ENCODE peak calls at places on chromosomes 7 and 10, in five cellular contexts. One of them, this sample, is unnamed. For H3K4me1, the result is how much of the 10 kb centered on the place peaks cover.

GRCh38 chr7:143284591-143285453 is at the start of gene TMEM139:
- DNase-seq in aorta: no peak
- DNase-seq in left ventricle myocardium inferior: no peak
- DNase-seq in NT2/D1: no peak
- DNase-seq in uterus: no peak
- DNase-seq in this sample: no peak

GRCh38 chr7:157527235-157527634 is 190.4 kb downstream of the DNAJB6 start:
- DNase-seq in uterus: no peak
- DNase-seq in NT2/D1: no peak
- DNase-seq in aorta: no peak
- DNase-seq in left ventricle myocardium inferior: no peak
- DNase-seq in this sample: no peak

GRCh38 chr7:28060371-28060950 is 120.1 kb downstream of the JAZF1 start:
- DNase-seq in left ventricle myocardium inferior: no peak
- DNase-seq in NT2/D1: no peak
- DNase-seq in aorta: no peak
- DNase-seq in uterus: no peak
- DNase-seq in this sample: no peak

GRCh38 chr7:39951156-39951942 is 1.3 kb downstream of the CDK13 start:
- DNase-seq in NT2/D1: peak
- DNase-seq in uterus: peak
- DNase-seq in left ventricle myocardium inferior: peak
- DNase-seq in aorta: peak
- DNase-seq in this sample: peak

GRCh38 chr7:23852135-23852534 is 142.1 kb downstream of the STK31 start:
- DNase-seq in NT2/D1: no peak
- DNase-seq in left ventricle myocardium inferior: no peak
- DNase-seq in aorta: no peak
- DNase-seq in uterus: no peak
- DNase-seq in this sample: no peak

GRCh38 chr7:21941570-21942224 is 4.0 kb downstream of the CDCA7L start:
- DNase-seq in left ventricle myocardium inferior: no peak
- DNase-seq in NT2/D1: no peak
- DNase-seq in uterus: no peak
- DNase-seq in aorta: no peak
- DNase-seq in this sample: no peak

GRCh38 chr7:151676759-151677158 is 157.1 kb upstream of the RHEB start:
- DNase-seq in left ventricle myocardium inferior: no peak
- DNase-seq in uterus: no peak
- DNase-seq in aorta: no peak
- DNase-seq in NT2/D1: no peak
- DNase-seq in this sample: no peak

GRCh38 chr10:114556236-114557122 is 101.6 kb downstream of the ABLIM1 start:
- DNase-seq in NT2/D1: no peak
- DNase-seq in uterus: no peak
- DNase-seq in aorta: no peak
- DNase-seq in left ventricle myocardium inferior: no peak
- DNase-seq in this sample: no peak

GRCh38 chr7:148419856-148420508 is 170.6 kb upstream of the C7orf33 start:
- DNase-seq in uterus: no peak
- DNase-seq in NT2/D1: no peak
- DNase-seq in aorta: no peak
- DNase-seq in left ventricle myocardium inferior: no peak
- DNase-seq in this sample: no peak

GRCh38 chr7:2738110-2738509 is 50.1 kb downstream of the AMZ1 start:
- DNase-seq in NT2/D1: no peak
- DNase-seq in left ventricle myocardium inferior: no peak
- DNase-seq in aorta: peak
- DNase-seq in uterus: peak
- DNase-seq in this sample: no peak

GRCh38 chr10:71996598-71997371 is 32.6 kb downstream of the CHST3 start:
- DNase-seq in uterus: no peak
- DNase-seq in aorta: no peak
- DNase-seq in NT2/D1: no peak
- DNase-seq in left ventricle myocardium inferior: no peak
- DNase-seq in this sample: no peak

GRCh38 chr10:60526024-60526585 is 136.4 kb upstream of the ANK3 start:
- DNase-seq in NT2/D1: no peak
- DNase-seq in aorta: no peak
- DNase-seq in left ventricle myocardium inferior: no peak
- DNase-seq in uterus: no peak
- DNase-seq in this sample: no peak

GRCh38 chr10:99633832-99634231 is 13.6 kb upstream of the SLC25A28 start:
- DNase-seq in aorta: no peak
- DNase-seq in NT2/D1: no peak
- DNase-seq in uterus: no peak
- DNase-seq in left ventricle myocardium inferior: no peak
- DNase-seq in this sample: no peak

GRCh38 chr7:50469181-50469580 is 19.0 kb upstream of the FIGNL1 start:
- DNase-seq in left ventricle myocardium inferior: no peak
- DNase-seq in NT2/D1: no peak
- DNase-seq in aorta: no peak
- DNase-seq in uterus: no peak
- DNase-seq in this sample: no peak

GRCh38 chr7:130632111-130632510 is 36.4 kb downstream of the COPG2 start:
- DNase-seq in NT2/D1: no peak
- DNase-seq in uterus: no peak
- DNase-seq in left ventricle myocardium inferior: no peak
- DNase-seq in aorta: no peak
- DNase-seq in this sample: no peak

GRCh38 chr7:45217358-45217757 is 59.8 kb downstream of the RAMP3 start:
- DNase-seq in NT2/D1: peak
- DNase-seq in aorta: no peak
- DNase-seq in left ventricle myocardium inferior: no peak
- DNase-seq in uterus: no peak
- DNase-seq in this sample: no peak

GRCh38 chr7:136958016-136958415 is 89.6 kb downstream of the CHRM2 start:
- DNase-seq in NT2/D1: no peak
- DNase-seq in uterus: no peak
- DNase-seq in aorta: no peak
- DNase-seq in left ventricle myocardium inferior: no peak
- DNase-seq in this sample: no peak

GRCh38 chr7:126778101-126778500 is 474.6 kb downstream of the GRM8 start:
- DNase-seq in NT2/D1: peak
- DNase-seq in uterus: no peak
- DNase-seq in aorta: no peak
- DNase-seq in left ventricle myocardium inferior: no peak
- DNase-seq in this sample: no peak

GRCh38 chr7:102287465-102288146 is 938 bp downstream of the SH2B2 start:
- DNase-seq in NT2/D1: no peak
- DNase-seq in left ventricle myocardium inferior: no peak
- DNase-seq in aorta: no peak
- DNase-seq in uterus: peak
- DNase-seq in this sample: no peak

GRCh38 chr7:120680986-120681385 is 177.0 kb downstream of the TSPAN12 start:
- DNase-seq in left ventricle myocardium inferior: no peak
- DNase-seq in aorta: no peak
- DNase-seq in uterus: no peak
- DNase-seq in NT2/D1: no peak
- DNase-seq in this sample: no peak

GRCh38 chr10:32958992-32959703 is 1.1 kb upstream of the ITGB1 start:
- DNase-seq in left ventricle myocardium inferior: no peak
- DNase-seq in aorta: no peak
- DNase-seq in uterus: no peak
- DNase-seq in NT2/D1: no peak
- DNase-seq in this sample: no peak

GRCh38 chr10:113751116-113751728 is at the start of gene PLEKHS1:
- DNase-seq in uterus: no peak
- DNase-seq in NT2/D1: no peak
- DNase-seq in aorta: no peak
- DNase-seq in left ventricle myocardium inferior: no peak
- DNase-seq in this sample: no peak

GRCh38 chr10:33735463-33735862 is 401.0 kb upstream of the NRP1 start:
- DNase-seq in aorta: no peak
- DNase-seq in uterus: no peak
- DNase-seq in left ventricle myocardium inferior: no peak
- DNase-seq in NT2/D1: no peak
- DNase-seq in this sample: no peak

GRCh38 chr10:1133495-1134045 is 77.4 kb downstream of the WDR37 start:
- DNase-seq in aorta: no peak
- DNase-seq in uterus: no peak
- DNase-seq in left ventricle myocardium inferior: no peak
- DNase-seq in NT2/D1: no peak
- DNase-seq in this sample: no peak

GRCh38 chr7:70355591-70356323 is 757.5 kb downstream of the AUTS2 start:
- DNase-seq in uterus: no peak
- DNase-seq in aorta: no peak
- DNase-seq in left ventricle myocardium inferior: no peak
- DNase-seq in NT2/D1: no peak
- DNase-seq in this sample: no peak

GRCh38 chr7:151017370-151017952 is 6.8 kb downstream of the ATG9B start:
- DNase-seq in left ventricle myocardium inferior: no peak
- DNase-seq in uterus: no peak
- DNase-seq in NT2/D1: no peak
- DNase-seq in aorta: no peak
- DNase-seq in this sample: no peak

GRCh38 chr10:36476399-36476798 is 649.0 kb upstream of the ANKRD30A start:
- DNase-seq in NT2/D1: no peak
- DNase-seq in uterus: no peak
- DNase-seq in left ventricle myocardium inferior: no peak
- DNase-seq in aorta: no peak
- DNase-seq in this sample: no peak

GRCh38 chr10:80541144-80541750 is 3.5 kb downstream of the SH2D4B start:
- DNase-seq in left ventricle myocardium inferior: peak
- DNase-seq in uterus: no peak
- DNase-seq in NT2/D1: no peak
- DNase-seq in aorta: no peak
- DNase-seq in this sample: no peak

GRCh38 chr10:110209926-110210662 is 2.7 kb downstream of the MXI1 start:
- DNase-seq in left ventricle myocardium inferior: peak
- DNase-seq in uterus: peak
- DNase-seq in NT2/D1: no peak
- DNase-seq in aorta: peak
- DNase-seq in this sample: peak

GRCh38 chr10:97117372-97117771 is 68.4 kb downstream of the SLIT1 start:
- DNase-seq in left ventricle myocardium inferior: no peak
- DNase-seq in aorta: no peak
- DNase-seq in NT2/D1: no peak
- DNase-seq in uterus: no peak
- DNase-seq in this sample: no peak

GRCh38 chr10:131870831-131871672 is 29.8 kb upstream of the PPP2R2D start:
- DNase-seq in left ventricle myocardium inferior: no peak
- DNase-seq in NT2/D1: no peak
- DNase-seq in aorta: no peak
- DNase-seq in uterus: no peak
- DNase-seq in this sample: no peak

GRCh38 chr7:34760271-34760670 is 102.3 kb downstream of the NPSR1 start:
- DNase-seq in uterus: no peak
- DNase-seq in aorta: no peak
- DNase-seq in NT2/D1: no peak
- DNase-seq in left ventricle myocardium inferior: no peak
- DNase-seq in this sample: no peak

GRCh38 chr7:5491251-5492044 is 67.8 kb upstream of the TNRC18 start:
- DNase-seq in uterus: no peak
- DNase-seq in aorta: no peak
- DNase-seq in left ventricle myocardium inferior: no peak
- DNase-seq in NT2/D1: no peak
- DNase-seq in this sample: no peak

GRCh38 chr7:143882020-143882610 is 19.9 kb downstream of the TCAF1 start:
- DNase-seq in uterus: peak
- DNase-seq in aorta: peak
- DNase-seq in NT2/D1: no peak
- DNase-seq in left ventricle myocardium inferior: peak
- DNase-seq in this sample: peak

DNA sequence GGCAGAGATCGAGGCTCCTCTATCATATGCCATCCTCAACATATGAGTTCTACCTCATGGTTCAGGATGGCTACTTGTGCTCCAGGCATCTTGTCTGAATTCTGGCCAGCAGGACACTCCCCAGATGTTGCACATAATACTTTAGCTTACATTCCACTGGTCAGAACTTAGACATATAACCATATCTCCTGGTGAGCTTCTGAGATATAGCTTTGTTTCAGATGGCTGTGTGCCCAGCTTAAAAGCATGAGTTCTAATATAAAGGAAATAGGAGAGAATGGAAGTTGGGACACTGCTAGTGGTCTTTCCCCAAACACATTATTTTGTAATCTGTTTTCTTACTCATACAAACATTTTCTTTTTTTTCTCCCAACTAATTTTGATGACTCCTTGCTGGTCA is 50.8 kb upstream of the IFRD1 start:
- DNase-seq in uterus: no peak
- DNase-seq in aorta: no peak
- DNase-seq in left ventricle myocardium inferior: no peak
- DNase-seq in NT2/D1: no peak
- DNase-seq in this sample: no peak
- H3K4me1 ChIP-seq in uterus: under half
- H3K4me1 ChIP-seq in aorta: under half
- H3K4me1 ChIP-seq in left ventricle myocardium inferior: under half
- H3K4me1 ChIP-seq in NT2/D1: under half
- H3K4me1 ChIP-seq in this sample: under half

GRCh38 chr7:8669501-8669851 is 236.1 kb downstream of the NXPH1 start:
- DNase-seq in aorta: no peak
- DNase-seq in left ventricle myocardium inferior: no peak
- DNase-seq in uterus: no peak
- DNase-seq in NT2/D1: no peak
- DNase-seq in this sample: no peak
- H3K4me3 ChIP-seq in aorta: no peak
- H3K4me3 ChIP-seq in left ventricle myocardium inferior: no peak
- H3K4me3 ChIP-seq in uterus: no peak
- H3K4me3 ChIP-seq in NT2/D1: no peak
- H3K4me3 ChIP-seq in this sample: no peak

GRCh38 chr10:4772202-4772570 is 53.8 kb upstream of the AKR1E2 start:
- DNase-seq in NT2/D1: no peak
- DNase-seq in uterus: no peak
- DNase-seq in left ventricle myocardium inferior: no peak
- DNase-seq in aorta: no peak
- DNase-seq in this sample: no peak
- H3K4me1 ChIP-seq in NT2/D1: under half
- H3K4me1 ChIP-seq in uterus: under half
- H3K4me1 ChIP-seq in left ventricle myocardium inferior: under half
- H3K4me1 ChIP-seq in aorta: under half
- H3K4me1 ChIP-seq in this sample: under half

DNA sequence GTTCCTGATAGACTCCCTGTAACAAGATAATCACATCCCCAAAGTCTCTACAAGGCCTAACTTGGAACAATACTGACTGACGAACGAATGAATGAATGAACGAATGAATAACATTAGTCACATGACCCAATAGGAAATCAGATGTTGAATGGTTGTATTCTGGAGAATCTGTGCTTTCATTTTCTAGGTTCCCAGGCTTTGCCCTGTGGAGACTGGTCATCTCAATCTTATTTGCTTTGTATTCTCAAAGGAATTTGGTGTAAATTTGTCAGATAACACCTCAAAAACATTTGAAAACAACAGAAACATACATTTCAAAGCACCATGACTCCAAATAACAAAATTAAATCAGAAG is 69.6 kb upstream of the COL1A2 start:
- DNase-seq in left ventricle myocardium inferior: no peak
- DNase-seq in uterus: no peak
- DNase-seq in NT2/D1: no peak
- DNase-seq in aorta: no peak
- DNase-seq in this sample: no peak
- H3K4me3 ChIP-seq in left ventricle myocardium inferior: no peak
- H3K4me3 ChIP-seq in uterus: no peak
- H3K4me3 ChIP-seq in NT2/D1: no peak
- H3K4me3 ChIP-seq in aorta: no peak
- H3K4me3 ChIP-seq in this sample: no peak

This sample was measured in tibial artery.